ENCODE peak calls at places on chromosomes 1 and 21, in seven cellular contexts. One of them, this sample, is unnamed.

GRCh38 chr1:77007675-77008074 is 140.4 kb downstream of the ST6GALNAC5 start:
- DNase-seq in mesendoderm: no peak
- DNase-seq in H9: no peak
- DNase-seq in IMR-90: no peak
- DNase-seq in H1: no peak
- DNase-seq in mesenchymal stem cell: no peak
- DNase-seq in trophoblast cell: no peak
- DNase-seq in this sample: no peak

GRCh38 chr1:19165501-19165900 is 44.6 kb downstream of the UBR4 start:
- DNase-seq in mesendoderm: no peak
- DNase-seq in H9: no peak
- DNase-seq in IMR-90: no peak
- DNase-seq in H1: no peak
- DNase-seq in mesenchymal stem cell: no peak
- DNase-seq in trophoblast cell: peak; percentile 27
- DNase-seq in this sample: no peak

GRCh38 chr1:54811739-54812655 is 10.9 kb upstream of the TTC22 start:
- DNase-seq in mesendoderm: no peak
- DNase-seq in H9: peak; percentile 24
- DNase-seq in IMR-90: no peak
- DNase-seq in H1: no peak
- DNase-seq in mesenchymal stem cell: no peak
- DNase-seq in trophoblast cell: no peak
- DNase-seq in this sample: no peak

GRCh38 chr1:190169311-190170067 is 308.2 kb downstream of the BRINP3 start:
- DNase-seq in mesendoderm: peak; percentile 44
- DNase-seq in H9: no peak
- DNase-seq in IMR-90: peak; percentile 78
- DNase-seq in H1: no peak
- DNase-seq in mesenchymal stem cell: no peak
- DNase-seq in trophoblast cell: peak; percentile 42
- DNase-seq in this sample: no peak

GRCh38 chr1:51303751-51304196 is 26.6 kb downstream of the TTC39A start:
- DNase-seq in mesendoderm: no peak
- DNase-seq in H9: no peak
- DNase-seq in IMR-90: peak; percentile 66
- DNase-seq in H1: no peak
- DNase-seq in mesenchymal stem cell: peak; percentile 45
- DNase-seq in trophoblast cell: peak; percentile 8
- DNase-seq in this sample: no peak

GRCh38 chr1:162536511-162536910 is 25.0 kb upstream of the UAP1 start:
- DNase-seq in mesendoderm: no peak
- DNase-seq in H9: no peak
- DNase-seq in IMR-90: peak; percentile 59
- DNase-seq in H1: no peak
- DNase-seq in mesenchymal stem cell: peak; percentile 30
- DNase-seq in trophoblast cell: no peak
- DNase-seq in this sample: no peak

GRCh38 chr1:155082301-155082940 is 3.8 kb downstream of the EFNA3 start:
- DNase-seq in mesendoderm: no peak
- DNase-seq in H9: no peak
- DNase-seq in IMR-90: no peak
- DNase-seq in H1: no peak
- DNase-seq in mesenchymal stem cell: no peak
- DNase-seq in trophoblast cell: no peak
- DNase-seq in this sample: no peak

GRCh38 chr21:14989359-14989758 is 75.4 kb downstream of the NRIP1 start:
- DNase-seq in mesendoderm: no peak
- DNase-seq in H9: no peak
- DNase-seq in IMR-90: peak; percentile 77
- DNase-seq in H1: no peak
- DNase-seq in mesenchymal stem cell: no peak
- DNase-seq in trophoblast cell: no peak
- DNase-seq in this sample: no peak

GRCh38 chr1:198915327-198916231 is 276.7 kb downstream of the PTPRC start:
- DNase-seq in mesendoderm: no peak
- DNase-seq in H9: no peak
- DNase-seq in IMR-90: no peak
- DNase-seq in H1: no peak
- DNase-seq in mesenchymal stem cell: no peak
- DNase-seq in trophoblast cell: no peak
- DNase-seq in this sample: no peak

GRCh38 chr1:228154021-228154684 is 4.4 kb downstream of the GJC2 start:
- DNase-seq in mesendoderm: no peak
- DNase-seq in H9: no peak
- DNase-seq in IMR-90: no peak
- DNase-seq in H1: no peak
- DNase-seq in mesenchymal stem cell: no peak
- DNase-seq in trophoblast cell: no peak
- DNase-seq in this sample: no peak

GRCh38 chr1:12006167-12006921 is 13.0 kb upstream of the MIIP start:
- DNase-seq in mesendoderm: peak; percentile 22
- DNase-seq in H9: no peak
- DNase-seq in IMR-90: no peak
- DNase-seq in H1: no peak
- DNase-seq in mesenchymal stem cell: no peak
- DNase-seq in trophoblast cell: no peak
- DNase-seq in this sample: no peak

GRCh38 chr1:155485222-155485621 is 77.4 kb downstream of the ASH1L start:
- DNase-seq in mesendoderm: no peak
- DNase-seq in H9: no peak
- DNase-seq in IMR-90: no peak
- DNase-seq in H1: no peak
- DNase-seq in mesenchymal stem cell: no peak
- DNase-seq in trophoblast cell: no peak
- DNase-seq in this sample: no peak

GRCh38 chr1:110370827-110371226 is 20.0 kb downstream of the SLC16A4 start:
- DNase-seq in mesendoderm: no peak
- DNase-seq in H9: no peak
- DNase-seq in IMR-90: peak; percentile 77
- DNase-seq in H1: no peak
- DNase-seq in mesenchymal stem cell: peak; percentile 73
- DNase-seq in trophoblast cell: no peak
- DNase-seq in this sample: no peak

GRCh38 chr1:156889802-156890585 is 3.5 kb upstream of the PEAR1 start:
- DNase-seq in mesendoderm: peak; percentile 88
- DNase-seq in H9: peak; percentile 85
- DNase-seq in IMR-90: peak; percentile 75
- DNase-seq in H1: peak; percentile 65
- DNase-seq in mesenchymal stem cell: peak; percentile 80
- DNase-seq in trophoblast cell: peak; percentile 65
- DNase-seq in this sample: peak; percentile 76

GRCh38 chr1:158028956-158029355 is 35.5 kb downstream of the KIRREL1 start:
- DNase-seq in mesendoderm: no peak
- DNase-seq in H9: no peak
- DNase-seq in IMR-90: peak; percentile 55
- DNase-seq in H1: no peak
- DNase-seq in mesenchymal stem cell: no peak
- DNase-seq in trophoblast cell: no peak
- DNase-seq in this sample: no peak

GRCh38 chr1:67853704-67854103 is 20.4 kb upstream of the GNG12 start:
- DNase-seq in mesendoderm: peak; percentile 98
- DNase-seq in H9: peak; percentile 95
- DNase-seq in IMR-90: peak; percentile 86
- DNase-seq in H1: peak; percentile 85
- DNase-seq in mesenchymal stem cell: peak; percentile 76
- DNase-seq in trophoblast cell: peak; percentile 57
- DNase-seq in this sample: peak; percentile 79

GRCh38 chr1:43448955-43449707 is 4.6 kb downstream of the HYI start:
- DNase-seq in mesendoderm: no peak
- DNase-seq in H9: peak; percentile 18
- DNase-seq in IMR-90: no peak
- DNase-seq in H1: no peak
- DNase-seq in mesenchymal stem cell: no peak
- DNase-seq in trophoblast cell: no peak
- DNase-seq in this sample: no peak

GRCh38 chr1:152220166-152221163 is 3.5 kb downstream of the HRNR start:
- DNase-seq in mesendoderm: no peak
- DNase-seq in H9: no peak
- DNase-seq in IMR-90: no peak
- DNase-seq in H1: no peak
- DNase-seq in mesenchymal stem cell: no peak
- DNase-seq in trophoblast cell: no peak
- DNase-seq in this sample: no peak

GRCh38 chr1:203463469-203464062 is 12.0 kb upstream of the PRELP start:
- DNase-seq in mesendoderm: peak; percentile 79
- DNase-seq in H9: no peak
- DNase-seq in IMR-90: peak; percentile 28
- DNase-seq in H1: no peak
- DNase-seq in mesenchymal stem cell: no peak
- DNase-seq in trophoblast cell: no peak
- DNase-seq in this sample: no peak

GRCh38 chr1:87210151-87210550 is 118.5 kb upstream of the LMO4 start:
- DNase-seq in mesendoderm: no peak
- DNase-seq in H9: no peak
- DNase-seq in IMR-90: peak; percentile 2
- DNase-seq in H1: no peak
- DNase-seq in mesenchymal stem cell: no peak
- DNase-seq in trophoblast cell: no peak
- DNase-seq in this sample: no peak

GRCh38 chr1:116777831-116778830 is 23.9 kb downstream of the CD2 start:
- DNase-seq in mesendoderm: no peak
- DNase-seq in H9: no peak
- DNase-seq in IMR-90: peak; percentile 66
- DNase-seq in H1: no peak
- DNase-seq in mesenchymal stem cell: peak; percentile 66
- DNase-seq in trophoblast cell: no peak
- DNase-seq in this sample: no peak

GRCh38 chr1:212219679-212220463 is 65.3 kb upstream of the PPP2R5A start:
- DNase-seq in mesendoderm: peak; percentile 93
- DNase-seq in H9: no peak
- DNase-seq in IMR-90: peak; percentile 38
- DNase-seq in H1: no peak
- DNase-seq in mesenchymal stem cell: peak; percentile 15
- DNase-seq in trophoblast cell: peak; percentile 67
- DNase-seq in this sample: no peak
- H3K18ac ChIP-seq in mesendoderm: no peak overlapping the region
- H3K18ac ChIP-seq in H9: no peak overlapping the region
- H3K18ac ChIP-seq in IMR-90: peak overlapping the region; percentile 10
- H3K18ac ChIP-seq in H1: no peak overlapping the region
- H3K18ac ChIP-seq in mesenchymal stem cell: peak overlapping the region; percentile 17
- H3K18ac ChIP-seq in trophoblast cell: no peak overlapping the region
- H3K18ac ChIP-seq in this sample: no peak overlapping the region

GRCh38 chr1:186421446-186421845 is 39.5 kb downstream of the PDC start:
- DNase-seq in mesendoderm: no peak
- DNase-seq in H9: no peak
- DNase-seq in IMR-90: no peak
- DNase-seq in H1: no peak
- DNase-seq in mesenchymal stem cell: no peak
- DNase-seq in trophoblast cell: no peak
- DNase-seq in this sample: no peak
- H3K23ac ChIP-seq in mesendoderm: no peak overlapping the region
- H3K23ac ChIP-seq in H9: no peak overlapping the region
- H3K23ac ChIP-seq in IMR-90: no peak overlapping the region
- H3K23ac ChIP-seq in H1: no peak overlapping the region
- H3K23ac ChIP-seq in mesenchymal stem cell: no peak overlapping the region
- H3K23ac ChIP-seq in trophoblast cell: no peak overlapping the region
- H3K23ac ChIP-seq in this sample: no peak overlapping the region

GRCh38 chr1:59072017-59072947 is 224.6 kb upstream of the FGGY start:
- DNase-seq in mesendoderm: peak; percentile 45
- DNase-seq in H9: peak; percentile 65
- DNase-seq in IMR-90: peak; percentile 4
- DNase-seq in H1: no peak
- DNase-seq in mesenchymal stem cell: peak; percentile 54
- DNase-seq in trophoblast cell: no peak
- DNase-seq in this sample: no peak
- H2AK5ac ChIP-seq in mesendoderm: no peak overlapping the region
- H2AK5ac ChIP-seq in H9: no peak overlapping the region
- H2AK5ac ChIP-seq in IMR-90: no peak overlapping the region
- H2AK5ac ChIP-seq in H1: peak overlapping the region; percentile 7
- H2AK5ac ChIP-seq in mesenchymal stem cell: peak overlapping the region; percentile 96
- H2AK5ac ChIP-seq in trophoblast cell: no peak overlapping the region
- H2AK5ac ChIP-seq in this sample: no peak overlapping the region

DNA sequence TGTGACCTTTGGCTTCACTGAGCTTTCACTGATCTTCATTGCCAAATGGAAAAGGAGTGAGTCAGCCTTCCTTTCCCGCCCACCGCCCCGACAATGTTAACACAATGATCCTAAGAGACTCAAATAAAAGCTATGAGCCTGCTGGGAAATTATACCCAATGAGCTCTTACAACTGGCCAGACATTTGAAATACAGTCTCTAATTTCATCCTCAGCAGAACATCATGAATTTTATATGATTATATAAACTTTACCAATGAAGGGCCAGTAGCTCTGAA is 252.5 kb downstream of the SIPA1L2 start:
- DNase-seq in mesendoderm: peak; percentile 65
- DNase-seq in H9: no peak
- DNase-seq in IMR-90: peak; percentile 78
- DNase-seq in H1: no peak
- DNase-seq in mesenchymal stem cell: peak; percentile 43
- DNase-seq in trophoblast cell: no peak
- DNase-seq in this sample: no peak
- H3K18ac ChIP-seq in mesendoderm: no peak overlapping the region
- H3K18ac ChIP-seq in H9: no peak overlapping the region
- H3K18ac ChIP-seq in IMR-90: no peak overlapping the region
- H3K18ac ChIP-seq in H1: no peak overlapping the region
- H3K18ac ChIP-seq in mesenchymal stem cell: no peak overlapping the region
- H3K18ac ChIP-seq in trophoblast cell: no peak overlapping the region
- H3K18ac ChIP-seq in this sample: no peak overlapping the region

GRCh38 chr1:183019860-183020259 is 3.4 kb upstream of the LAMC1 start:
- DNase-seq in mesendoderm: peak; percentile 65
- DNase-seq in H9: no peak
- DNase-seq in IMR-90: peak; percentile 63
- DNase-seq in H1: no peak
- DNase-seq in mesenchymal stem cell: no peak
- DNase-seq in trophoblast cell: no peak
- DNase-seq in this sample: no peak

GRCh38 chr1:183022202-183023145 is 746 bp upstream of the LAMC1 start:
- DNase-seq in mesendoderm: peak; percentile 90
- DNase-seq in H9: peak; percentile 87
- DNase-seq in IMR-90: peak; percentile 98
- DNase-seq in H1: no peak
- DNase-seq in mesenchymal stem cell: peak; percentile 98
- DNase-seq in trophoblast cell: peak; percentile 91
- DNase-seq in this sample: peak; percentile 77

GRCh38 chr1:183023146-183023600 is at the start of gene LAMC1:
- DNase-seq in mesendoderm: peak; percentile 96
- DNase-seq in H9: peak; percentile 93
- DNase-seq in IMR-90: peak; percentile 80
- DNase-seq in H1: peak; percentile 82
- DNase-seq in mesenchymal stem cell: peak; percentile 84
- DNase-seq in trophoblast cell: peak; percentile 34
- DNase-seq in this sample: peak; percentile 91

GRCh38 chr1:183021405-183022201 is 1.6 kb upstream of the LAMC1 start:
- DNase-seq in mesendoderm: no peak
- DNase-seq in H9: no peak
- DNase-seq in IMR-90: no peak
- DNase-seq in H1: no peak
- DNase-seq in mesenchymal stem cell: no peak
- DNase-seq in trophoblast cell: no peak
- DNase-seq in this sample: peak; percentile 17

GRCh38 chr1:183019126-183019740 is 4.0 kb upstream of the LAMC1 start:
- DNase-seq in mesendoderm: no peak
- DNase-seq in H9: no peak
- DNase-seq in IMR-90: no peak
- DNase-seq in H1: no peak
- DNase-seq in mesenchymal stem cell: no peak
- DNase-seq in trophoblast cell: no peak
- DNase-seq in this sample: no peak
- H3K23ac ChIP-seq in mesendoderm: no peak overlapping the region
- H3K23ac ChIP-seq in H9: no peak overlapping the region
- H3K23ac ChIP-seq in IMR-90: no peak overlapping the region
- H3K23ac ChIP-seq in H1: no peak overlapping the region
- H3K23ac ChIP-seq in mesenchymal stem cell: no peak overlapping the region
- H3K23ac ChIP-seq in trophoblast cell: no peak overlapping the region
- H3K23ac ChIP-seq in this sample: no peak overlapping the region

GRCh38 chr1:219781491-219781890 is 146.9 kb downstream of the SLC30A10 start:
- DNase-seq in mesendoderm: peak; percentile 61
- DNase-seq in H9: no peak
- DNase-seq in IMR-90: no peak
- DNase-seq in H1: no peak
- DNase-seq in mesenchymal stem cell: no peak
- DNase-seq in trophoblast cell: no peak
- DNase-seq in this sample: no peak
- H2AK5ac ChIP-seq in mesendoderm: no peak overlapping the region
- H2AK5ac ChIP-seq in H9: no peak overlapping the region
- H2AK5ac ChIP-seq in IMR-90: no peak overlapping the region
- H2AK5ac ChIP-seq in H1: no peak overlapping the region
- H2AK5ac ChIP-seq in mesenchymal stem cell: no peak overlapping the region
- H2AK5ac ChIP-seq in trophoblast cell: no peak overlapping the region
- H2AK5ac ChIP-seq in this sample: no peak overlapping the region

This sample was measured in neuronal stem cell.